ENCODE peak calls at places on chromosomes 16 and 17, in eight cellular contexts. P, F, J, S, Z, A, D and I are unnamed samples. For H3K36me3, the result is how much of the 10 kb centered on the place peaks cover.

GRCh38 chr16:19879241-19879792 is 5.3 kb downstream of the GPRC5B start:
- DNase-seq in Z (peak), S (no peak), D (no peak), F (peak), A (no peak), P (no peak), J (no peak), I (peak)

GRCh38 chr16:57637424-57637823 is 9.0 kb downstream of the ADGRG1 start:
- DNase-seq in F (peak), D (peak), S (no peak), Z (no peak), A (no peak), J (no peak), P (no peak), I (no peak)

GRCh38 chr16:88359008-88359407 is 23.8 kb upstream of the ZNF469 start:
- DNase-seq in J (no peak), Z (no peak), F (no peak), P (no peak), D (no peak), S (no peak), A (no peak), I (no peak)

GRCh38 chr16:87602005-87602790 is at the start of gene JPH3:
- DNase-seq in Z (no peak), J (no peak), A (no peak), P (no peak), D (no peak), S (no peak), F (no peak), I (no peak)

GRCh38 chr17:49404371-49404770 is 10.3 kb downstream of the PHB1 start:
- DNase-seq in J (no peak), Z (no peak), S (no peak), P (peak), A (no peak), D (no peak), F (no peak), I (no peak)

GRCh38 chr17:69919789-69920188 is 155.2 kb upstream of the KCNJ16 start:
- DNase-seq in P (no peak), A (no peak), D (no peak), S (no peak), J (no peak), Z (no peak), F (no peak), I (no peak)

GRCh38 chr16:11679250-11679649 is 11.0 kb downstream of the SNN start:
- DNase-seq in D (no peak), A (no peak), J (no peak), Z (no peak), P (no peak), F (peak), S (no peak), I (no peak)

GRCh38 chr17:76734080-76734840 is 2.9 kb downstream of the SRSF2 start:
- DNase-seq in D (no peak), J (no peak), Z (no peak), S (no peak), F (no peak), A (peak), P (no peak), I (peak)

GRCh38 chr16:24178496-24178895 is 77.6 kb upstream of the CACNG3 start:
- DNase-seq in D (no peak), A (no peak), S (peak), F (no peak), J (no peak), Z (no peak), P (no peak), I (no peak)

GRCh38 chr16:35598696-35599332 is 2139.4 kb downstream of the TP53TG3F start:
- DNase-seq in A (no peak), S (no peak), J (no peak), Z (no peak), P (no peak), F (no peak), D (no peak), I (no peak)

GRCh38 chr16:89094252-89094901 is 725 bp downstream of the ACSF3 start:
- DNase-seq in F (no peak), S (peak), D (no peak), J (no peak), A (peak), Z (no peak), P (peak), I (peak)

GRCh38 chr16:11835309-11835708 is 16.0 kb downstream of the RSL1D1 start:
- DNase-seq in A (no peak), S (no peak), Z (no peak), D (no peak), F (no peak), J (no peak), P (no peak), I (no peak)

GRCh38 chr17:75512946-75513666 is 2.2 kb downstream of the CASKIN2 start:
- DNase-seq in J (no peak), D (no peak), F (no peak), A (peak), S (no peak), Z (no peak), P (no peak), I (no peak)

GRCh38 chr16:87707097-87707496 is 58.7 kb downstream of the KLHDC4 start:
- DNase-seq in S (no peak), A (no peak), D (no peak), J (no peak), Z (no peak), F (no peak), P (no peak), I (no peak)

GRCh38 chr17:16853661-16854320 is 118.1 kb downstream of the TNFRSF13B start:
- DNase-seq in Z (no peak), S (no peak), F (no peak), A (no peak), P (no peak), J (no peak), D (no peak), I (no peak)

GRCh38 chr17:7391307-7391706 is 3.0 kb downstream of the PLSCR3 start:
- DNase-seq in A (no peak), J (no peak), F (no peak), P (no peak), Z (no peak), D (no peak), S (no peak), I (no peak)

GRCh38 chr16:4947722-4948503 is 10.2 kb upstream of the SEC14L5 start:
- DNase-seq in S (no peak), J (no peak), F (no peak), A (no peak), Z (no peak), D (no peak), P (no peak), I (no peak)

GRCh38 chr17:66953661-66954060 is 10.8 kb upstream of the CACNG4 start:
- DNase-seq in A (no peak), S (no peak), Z (no peak), D (no peak), P (no peak), J (no peak), F (no peak), I (no peak)

GRCh38 chr16:82016964-82017363 is 5.7 kb upstream of the SDR42E1 start:
- DNase-seq in P (no peak), J (no peak), A (peak), F (no peak), Z (no peak), D (no peak), S (no peak), I (peak)

GRCh38 chr17:39800540-39800939 is 62.8 kb downstream of the GRB7 start:
- DNase-seq in Z (no peak), A (no peak), S (no peak), F (no peak), P (peak), J (no peak), D (no peak), I (no peak)

GRCh38 chr16:12220721-12221120 is 244.2 kb downstream of the SNX29 start:
- DNase-seq in J (no peak), F (no peak), A (no peak), P (no peak), Z (no peak), S (no peak), D (no peak), I (no peak)

GRCh38 chr17:21689604-21690003 is 2.7 kb upstream of the KCNJ18 start:
- DNase-seq in A (peak), S (peak), F (peak), P (no peak), J (no peak), Z (peak), D (no peak), I (peak)

GRCh38 chr17:78343099-78343432 is 16.8 kb downstream of the SOCS3 start:
- DNase-seq in J (peak), A (peak), Z (no peak), P (no peak), D (peak), F (peak), S (peak), I (peak)
- H3K4me3 ChIP-seq in J (no peak), A (no peak), Z (no peak), P (peak), D (no peak), F (no peak), S (no peak), I (no peak)

DNA sequence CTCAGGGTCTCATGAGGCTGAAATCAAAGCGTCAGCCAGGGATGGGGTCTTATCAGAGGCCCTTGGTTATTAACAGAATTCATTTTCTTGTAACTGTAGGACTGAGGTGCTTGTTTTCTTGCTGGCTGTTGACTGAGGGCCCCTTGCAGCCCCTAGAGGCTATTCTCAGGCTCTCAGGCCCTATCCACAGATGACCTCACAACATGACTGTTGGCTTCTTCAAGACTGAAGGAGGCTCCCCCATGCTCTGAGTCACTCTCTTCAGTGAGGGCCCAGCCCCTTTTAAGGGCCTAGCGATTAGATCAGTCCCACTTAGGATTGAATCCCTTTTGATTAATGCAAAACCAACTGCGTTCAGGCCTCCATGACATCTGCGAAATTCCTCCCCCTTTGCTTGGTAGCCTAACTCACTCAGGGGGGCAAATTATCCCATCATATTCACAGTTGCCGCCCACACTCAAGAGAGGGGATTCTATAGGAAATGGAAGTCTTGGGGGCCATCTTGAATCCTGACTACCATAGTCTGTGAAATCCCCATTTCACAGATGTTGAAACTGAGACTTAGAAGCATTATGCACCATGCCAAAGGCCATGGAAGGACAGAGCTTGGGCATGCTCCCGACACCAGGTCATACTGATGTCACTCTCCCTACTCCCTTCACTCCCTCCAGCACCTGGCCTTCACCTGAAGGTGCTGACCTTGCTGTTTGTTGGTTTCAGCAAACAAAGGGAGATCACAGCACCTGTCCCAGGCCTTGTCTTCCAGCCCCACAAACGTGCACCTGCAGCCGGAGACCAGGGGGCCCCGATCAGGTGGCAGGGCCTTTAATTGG is 592.3 kb downstream of the MAF start:
- DNase-seq in S (no peak), D (no peak), P (no peak), Z (no peak), A (no peak), J (no peak), F (no peak), I (peak)
- TF ChIP-seq CTCF in S (no peak), D (no peak), P (no peak), Z (no peak), A (no peak), J (no peak), F (no peak), I (no peak)

GRCh38 chr17:795276-795675 is 13.1 kb downstream of the MRM3 start:
- DNase-seq in P (no peak), J (no peak), D (no peak), Z (no peak), A (no peak), S (no peak), F (no peak), I (no peak)
- H3K36me3 ChIP-seq in P (under half), J (under half), D (under half), Z (under half), A (under half), S (under half), F (under half), I (under half)

GRCh38 chr17:81403040-81403467 is 7.8 kb downstream of the BAHCC1 start:
- DNase-seq in Z (no peak), F (no peak), S (no peak), J (no peak), A (no peak), D (no peak), P (no peak), I (no peak)

GRCh38 chr17:81400939-81401726 is 5.9 kb downstream of the BAHCC1 start:
- DNase-seq in J (no peak), D (no peak), F (peak), P (no peak), S (no peak), A (peak), Z (no peak), I (no peak)

GRCh38 chr17:81400154-81400938 is 5.1 kb downstream of the BAHCC1 start:
- DNase-seq in D (peak), J (peak), P (no peak), S (peak), Z (no peak), F (peak), A (peak), I (no peak)

GRCh38 chr17:81402530-81402941 is 7.3 kb downstream of the BAHCC1 start:
- DNase-seq in S (no peak), F (peak), P (no peak), A (no peak), J (no peak), Z (no peak), D (peak), I (no peak)

GRCh38 chr17:81401727-81402529 is 6.7 kb downstream of the BAHCC1 start:
- DNase-seq in P (no peak), F (peak), J (no peak), Z (no peak), A (peak), D (peak), S (no peak), I (no peak)
- H3K4me3 ChIP-seq in P (no peak), F (peak), J (no peak), Z (no peak), A (peak), D (peak), S (no peak), I (no peak)

GRCh38 chr16:72857841-72858594 is 189.9 kb downstream of the ZFHX3 start:
- DNase-seq in P (no peak), F (no peak), A (no peak), S (no peak), J (no peak), D (no peak), Z (no peak), I (no peak)

GRCh38 chr16:72853575-72853974 is 194.4 kb downstream of the ZFHX3 start:
- DNase-seq in S (no peak), J (no peak), P (no peak), A (no peak), Z (no peak), D (no peak), F (no peak), I (no peak)

GRCh38 chr16:72850863-72851262 is 197.1 kb downstream of the ZFHX3 start:
- DNase-seq in D (no peak), S (no peak), Z (no peak), J (no peak), A (peak), F (peak), P (no peak), I (no peak)

GRCh38 chr16:72856797-72857196 is 191.1 kb downstream of the ZFHX3 start:
- DNase-seq in D (no peak), A (no peak), J (no peak), Z (no peak), S (peak), F (no peak), P (no peak), I (peak)

DNA sequence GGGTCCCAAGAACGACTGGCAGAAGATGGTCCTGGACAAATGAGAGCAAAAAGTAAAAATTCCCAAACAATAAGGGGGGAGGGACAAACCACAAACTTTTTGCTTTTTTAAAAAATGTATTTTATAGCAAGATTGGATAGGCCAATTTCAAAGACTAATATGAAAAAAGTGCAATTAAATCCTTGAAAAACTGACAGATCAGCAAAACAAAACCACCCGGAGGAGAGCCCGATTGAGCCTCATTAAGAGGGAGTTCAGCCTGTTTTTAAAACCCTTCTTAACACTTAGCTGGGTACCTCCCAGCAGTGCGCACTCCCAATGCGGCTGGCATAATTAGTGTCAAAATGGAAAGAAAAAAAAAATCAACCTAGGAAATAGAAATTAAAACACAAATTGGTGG is 193.4 kb downstream of the ZFHX3 start:
- DNase-seq in Z (no peak), D (no peak), F (no peak), J (no peak), P (no peak), A (no peak), S (no peak), I (no peak)
- TF ChIP-seq CTCF in Z (no peak), D (no peak), F (no peak), J (no peak), P (no peak), A (no peak), S (no peak), I (no peak)

GRCh38 chr17:27878776-27879562 is 14.2 kb downstream of the LYRM9 start:
- DNase-seq in D (no peak), S (no peak), Z (no peak), A (peak), J (no peak), F (no peak), P (peak), I (no peak)
- H3K36me3 ChIP-seq in D (under half), S (under half), Z (under half), A (under half), J (under half), F (under half), P (under half), I (under half)

DNA sequence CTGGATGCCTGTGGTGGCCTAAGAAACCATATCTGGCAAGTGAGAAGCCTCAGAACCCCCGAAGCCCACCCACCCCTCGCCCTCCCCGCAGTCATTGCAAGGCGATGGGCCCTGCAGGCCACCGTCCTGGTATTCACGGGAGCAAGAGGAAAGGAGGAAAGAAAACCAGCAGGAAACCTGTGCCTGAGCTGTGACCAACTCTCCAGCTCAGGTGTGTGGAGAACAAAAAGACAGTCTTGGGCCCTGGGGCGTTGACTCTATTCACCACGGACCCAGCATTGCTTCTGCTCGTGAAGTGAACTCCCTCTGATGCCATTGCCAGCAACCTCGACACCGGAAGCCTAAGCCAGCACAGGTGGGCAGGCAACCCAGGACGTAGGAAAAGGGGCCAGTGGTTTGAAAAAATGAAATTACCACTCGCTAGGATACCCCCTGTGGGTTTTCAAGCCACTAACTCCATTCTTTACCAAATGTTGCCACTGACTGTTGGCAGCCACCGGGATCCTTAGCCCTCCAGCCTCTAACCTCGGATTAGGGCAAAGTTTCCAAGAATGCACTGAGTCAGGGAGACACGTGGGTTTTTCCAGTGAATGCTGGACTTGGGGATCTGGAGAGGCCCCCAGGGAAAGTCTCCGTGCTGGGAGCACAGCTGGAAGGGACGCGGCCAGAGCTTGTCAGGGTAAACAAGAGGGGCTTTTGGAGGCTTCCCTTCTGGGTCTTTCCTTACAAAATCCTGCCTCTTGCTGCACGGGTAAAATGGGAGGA is 25.1 kb downstream of the FA2H start:
- DNase-seq in Z (no peak), D (no peak), P (no peak), J (no peak), S (no peak), F (no peak), A (no peak), I (no peak)
- H3K4me3 ChIP-seq in Z (no peak), D (no peak), P (no peak), J (no peak), S (no peak), F (no peak), A (no peak), I (no peak)

GRCh38 chr17:50576864-50577263 is 16.3 kb downstream of the CACNA1G start:
- DNase-seq in F (no peak), P (no peak), S (no peak), J (no peak), A (no peak), Z (no peak), D (no peak), I (no peak)

GRCh38 chr17:50578173-50578572 is 17.7 kb downstream of the CACNA1G start:
- DNase-seq in J (no peak), P (no peak), A (no peak), D (no peak), Z (no peak), S (no peak), F (no peak), I (no peak)

GRCh38 chr17:50577451-50577954 is 17.0 kb downstream of the CACNA1G start:
- DNase-seq in A (no peak), D (no peak), P (no peak), J (no peak), F (no peak), S (no peak), Z (no peak), I (no peak)

GRCh38 chr17:50573866-50574571 is 13.5 kb downstream of the CACNA1G start:
- DNase-seq in F (no peak), P (no peak), S (no peak), A (no peak), D (no peak), Z (no peak), J (no peak), I (no peak)

DNA sequence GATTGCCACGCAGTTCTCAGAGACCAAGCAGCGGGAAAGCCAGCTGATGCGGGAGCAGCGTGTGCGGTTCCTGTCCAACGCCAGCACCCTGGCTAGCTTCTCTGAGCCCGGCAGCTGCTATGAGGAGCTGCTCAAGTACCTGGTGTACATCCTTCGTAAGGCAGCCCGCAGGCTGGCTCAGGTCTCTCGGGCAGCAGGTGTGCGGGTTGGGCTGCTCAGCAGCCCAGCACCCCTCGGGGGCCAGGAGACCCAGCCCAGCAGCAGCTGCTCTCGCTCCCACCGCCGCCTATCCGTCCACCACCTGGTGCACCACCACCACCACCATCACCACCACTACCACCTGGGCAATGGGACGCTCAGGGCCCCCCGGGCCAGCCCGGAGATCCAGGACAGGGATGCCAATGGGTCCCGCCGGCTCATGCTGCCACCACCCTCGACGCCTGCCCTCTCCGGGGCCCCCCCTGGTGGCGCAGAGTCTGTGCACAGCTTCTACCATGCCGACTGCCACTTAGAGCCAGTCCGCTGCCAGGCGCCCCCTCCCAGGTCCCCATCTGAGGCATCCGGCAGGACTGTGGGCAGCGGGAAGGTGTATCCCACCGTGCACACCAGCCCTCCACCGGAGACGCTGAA is 15.2 kb downstream of the CACNA1G start:
- DNase-seq in Z (no peak), A (no peak), J (no peak), P (no peak), D (no peak), F (no peak), S (no peak), I (no peak)
- TF ChIP-seq CTCF in Z (no peak), A (no peak), J (no peak), P (no peak), D (no peak), F (no peak), S (no peak), I (peak)